ENCODE peak calls at places on chromosomes 16 and 17, in nine cellular contexts. T is PC-3, R is neural progenitor cell, H is OCI-LY7, P is HCT116, X is hepatocyte, I is MM.1S, F is SK-N-SH, L is GM23248. V is an unnamed sample.

GRCh38 chr17:41185001-41185400 is 290 bp upstream of the KRTAP4-1 start:
- DNase-seq in L (peak), T (no peak), I (no peak), H (no peak), F (no peak), R (no peak), P (no peak), X (no peak), V (no peak)

GRCh38 chr17:36727577-36727976 is 126.2 kb downstream of the MRM1 start:
- DNase-seq in T (no peak), P (no peak), R (peak), I (no peak), X (no peak), F (peak), H (no peak), L (no peak), V (no peak)

GRCh38 chr17:43019418-43019817 is 2.8 kb downstream of the VAT1 start:
- DNase-seq in X (no peak), I (no peak), T (no peak), L (peak), P (no peak), F (no peak), R (no peak), H (no peak), V (no peak)

GRCh38 chr17:78329263-78330059 is 30.4 kb downstream of the SOCS3 start:
- DNase-seq in L (peak), F (peak), R (no peak), T (peak), I (no peak), H (no peak), X (no peak), P (peak), V (no peak)

GRCh38 chr16:17501321-17501720 is 30.6 kb upstream of the XYLT1 start:
- DNase-seq in F (no peak), P (no peak), T (no peak), L (no peak), R (no peak), I (no peak), X (no peak), H (no peak), V (no peak)

GRCh38 chr17:63950940-63951907 is 19.1 kb upstream of the CD79B start:
- DNase-seq in H (peak), P (peak), T (peak), X (peak), F (no peak), R (no peak), L (no peak), I (peak), V (peak)

GRCh38 chr16:83931556-83931955 is 21.5 kb upstream of the OSGIN1 start:
- DNase-seq in L (no peak), R (no peak), F (no peak), I (no peak), T (no peak), H (no peak), X (no peak), P (no peak), V (no peak)

GRCh38 chr17:1270210-1271019 is at the start of gene BHLHA9:
- DNase-seq in L (no peak), X (no peak), T (no peak), P (no peak), H (no peak), R (no peak), F (no peak), I (no peak), V (peak)

GRCh38 chr17:4365628-4366311 is 705 bp downstream of the UBE2G1 start:
- DNase-seq in L (peak), F (peak), I (peak), P (no peak), T (no peak), R (peak), X (peak), H (peak), V (peak)

GRCh38 chr17:50396261-50397110 is 837 bp downstream of the LRRC59 start:
- DNase-seq in R (no peak), I (peak), T (peak), L (peak), F (peak), H (no peak), P (no peak), X (peak), V (peak)

GRCh38 chr16:58046054-58046881 is 20.7 kb downstream of the MMP15 start:
- DNase-seq in T (no peak), R (no peak), F (no peak), P (no peak), L (no peak), X (no peak), H (no peak), I (no peak), V (no peak)

GRCh38 chr17:81092518-81093095 is 57.7 kb downstream of the BAIAP2 start:
- DNase-seq in L (no peak), X (no peak), F (no peak), I (no peak), H (no peak), R (no peak), P (no peak), T (no peak), V (no peak)

GRCh38 chr16:868846-869822 is 68.6 kb upstream of the GNG13 start:
- DNase-seq in R (no peak), X (no peak), I (no peak), P (no peak), L (no peak), T (no peak), F (no peak), H (no peak), V (no peak)

GRCh38 chr16:66606000-66606751 is 1.7 kb downstream of the CMTM3 start:
- DNase-seq in L (no peak), X (no peak), R (no peak), H (peak), I (no peak), P (no peak), F (no peak), T (no peak), V (no peak)

GRCh38 chr16:79623076-79623475 is 22.5 kb upstream of the MAF start:
- DNase-seq in R (no peak), L (no peak), P (no peak), F (no peak), T (no peak), X (no peak), H (no peak), I (no peak), V (no peak)

GRCh38 chr16:17032332-17032731 is 438.4 kb downstream of the XYLT1 start:
- DNase-seq in H (no peak), R (no peak), P (no peak), L (no peak), X (no peak), F (no peak), I (no peak), T (no peak), V (no peak)

GRCh38 chr16:1413684-1414531 is 596 bp downstream of the UNKL start:
- DNase-seq in L (peak), X (peak), H (peak), T (peak), R (peak), F (peak), P (peak), I (peak), V (peak)

GRCh38 chr16:69942627-69943170 is 8.4 kb upstream of the CLEC18A start:
- DNase-seq in L (no peak), P (no peak), X (no peak), H (no peak), R (no peak), I (no peak), T (no peak), F (no peak), V (no peak)

GRCh38 chr16:66360624-66361324 is 5.7 kb upstream of the CDH5 start:
- DNase-seq in R (no peak), H (peak), P (no peak), I (peak), X (no peak), T (no peak), L (no peak), F (no peak), V (no peak)

GRCh38 chr17:19897108-19897854 is 29.5 kb upstream of the ULK2 start:
- DNase-seq in T (peak), I (no peak), H (no peak), R (no peak), F (no peak), P (no peak), L (no peak), X (no peak), V (no peak)

GRCh38 chr17:19900809-19901208 is 33.1 kb upstream of the ULK2 start:
- DNase-seq in L (no peak), I (no peak), T (peak), R (no peak), X (no peak), F (no peak), P (no peak), H (no peak), V (no peak)

GRCh38 chr17:19897901-19898300 is 30.2 kb upstream of the ULK2 start:
- DNase-seq in T (peak), L (peak), P (peak), F (no peak), X (peak), R (peak), I (no peak), H (no peak), V (no peak)
- TF ChIP-seq EZH2phosphoT487 in T (no peak), L (no peak), P (no peak), F (no peak), X (no peak), R (no peak), I (no peak), H (no peak), V (no peak)

DNA sequence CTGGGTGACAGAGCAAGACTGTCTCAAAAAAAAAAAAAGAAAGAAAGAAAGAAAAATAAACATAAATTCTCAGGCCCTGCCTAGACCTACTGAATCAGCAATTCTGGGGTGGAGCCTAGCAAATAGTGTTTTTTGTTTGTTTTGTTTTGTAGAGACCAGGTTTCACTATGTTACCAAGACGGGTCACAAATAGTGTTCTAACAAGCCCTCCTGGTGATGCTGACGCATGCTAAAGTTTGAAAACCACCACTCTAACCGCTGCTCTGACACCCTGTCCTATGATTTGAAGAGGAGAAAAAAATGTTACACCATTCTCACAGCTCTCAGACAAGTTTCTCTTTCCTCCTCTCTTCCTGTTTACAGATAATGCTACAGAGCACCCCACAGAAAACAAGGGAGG is 1.5 kb downstream of the MRPL10 start:
- DNase-seq in P (no peak), I (peak), H (no peak), R (no peak), F (no peak), T (no peak), X (no peak), L (no peak), V (no peak)
- TF ChIP-seq EZH2phosphoT487 in P (no peak), I (no peak), H (no peak), R (no peak), F (no peak), T (no peak), X (no peak), L (no peak), V (no peak)

DNA sequence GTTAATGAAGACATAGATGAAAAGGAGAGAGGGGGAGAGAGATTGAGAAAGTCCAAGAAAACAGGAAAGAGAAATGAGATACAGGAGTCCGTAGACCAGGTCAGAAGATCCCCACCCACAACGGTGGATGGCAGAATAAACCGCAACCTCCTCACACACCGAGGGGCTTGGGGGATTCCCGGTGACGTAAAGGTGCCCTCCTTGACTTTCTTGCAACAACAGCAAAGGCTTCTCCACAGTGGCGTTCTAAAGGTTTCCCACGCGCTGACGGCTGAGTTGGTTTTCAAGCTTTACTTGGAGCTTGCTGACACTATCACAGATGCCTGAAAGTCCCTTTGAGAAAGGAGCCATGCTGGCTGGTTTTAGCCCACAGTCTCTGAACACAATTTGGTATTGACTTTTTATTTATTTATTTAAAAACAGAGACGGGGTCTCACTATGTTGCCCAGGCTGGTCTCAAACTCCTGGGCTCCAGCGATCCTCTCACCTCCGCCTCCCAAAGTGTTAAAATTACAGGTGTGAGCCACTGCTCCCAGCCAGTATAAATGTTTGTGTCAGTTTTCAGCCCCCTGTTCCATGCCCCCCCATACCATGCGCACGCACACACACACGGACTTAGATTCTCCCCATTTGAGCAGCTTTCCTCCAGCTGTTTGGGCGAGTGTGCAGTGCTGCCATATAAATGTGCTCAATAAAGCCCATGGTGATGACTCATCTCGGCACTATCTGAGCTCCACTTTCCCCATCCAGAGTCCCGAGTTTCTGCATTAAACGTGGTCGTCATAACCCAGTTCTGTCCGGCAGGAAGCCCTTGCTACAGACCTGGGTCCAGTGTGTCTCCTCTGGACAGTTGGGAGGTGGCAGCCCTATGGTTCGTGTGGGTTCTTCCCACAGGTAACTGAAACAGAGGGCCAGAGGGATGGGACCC is 33.0 kb upstream of the SEC14L1 start:
- DNase-seq in X (no peak), F (no peak), P (no peak), L (peak), T (no peak), R (no peak), H (no peak), I (peak), V (no peak)
- TF ChIP-seq EZH2phosphoT487 in X (no peak), F (no peak), P (no peak), L (no peak), T (no peak), R (no peak), H (no peak), I (no peak), V (no peak)

DNA sequence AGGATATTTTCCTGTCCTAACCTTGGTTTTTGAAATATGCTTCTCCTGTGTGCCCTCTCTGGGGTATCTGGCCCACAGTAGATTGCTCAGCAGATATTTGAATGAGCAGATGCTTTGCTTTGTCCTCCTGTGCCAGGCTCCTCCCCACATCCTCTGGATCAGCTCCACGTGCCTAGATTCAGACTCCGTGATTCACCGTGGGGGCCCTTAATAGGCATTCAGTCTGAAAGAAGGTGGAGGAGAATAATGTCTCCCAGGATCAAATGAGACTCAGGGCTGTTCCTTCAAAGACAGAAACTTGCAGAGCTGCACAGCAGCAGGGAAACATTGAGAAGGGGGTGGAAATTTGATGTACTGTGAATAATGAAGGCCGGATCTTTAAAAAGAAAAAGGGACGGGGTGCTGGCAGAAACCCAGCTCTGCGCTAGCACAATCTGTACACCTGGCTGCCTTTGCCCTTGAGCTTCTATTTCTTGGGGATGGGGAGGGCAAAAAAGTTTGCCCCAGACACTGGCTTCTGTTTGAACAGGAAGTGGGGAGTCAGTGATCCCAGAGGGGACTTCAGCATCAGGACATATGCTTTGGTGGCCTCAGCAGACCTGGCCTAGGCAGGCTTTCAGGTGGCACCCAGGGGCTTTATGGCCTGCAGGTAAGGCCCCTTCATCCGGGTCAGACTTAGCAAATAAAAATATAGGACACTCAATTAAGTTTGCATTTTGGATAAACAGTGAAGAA is 15.9 kb upstream of the SLC12A3 start:
- DNase-seq in L (peak), R (no peak), H (peak), P (no peak), X (no peak), F (no peak), I (no peak), T (peak), V (no peak)
- TF ChIP-seq EZH2phosphoT487 in L (no peak), R (no peak), H (no peak), P (no peak), X (no peak), F (no peak), I (no peak), T (no peak), V (no peak)

V was measured in GM23338.